ENCODE peak calls at places on chromosomes 12 and 14, in seven cellular contexts. A is H1, L is trophoblast cell, M is IMR-90, D is neuronal stem cell, X is H9, Q is mesendoderm. Z is an unnamed sample.

GRCh38 chr14:24110060-24110459 is 4.5 kb upstream of the DCAF11 start:
- DNase-seq in A (no peak), L (no peak), M (no peak), D (no peak), X (no peak), Q (no peak), Z (no peak)

GRCh38 chr12:120265483-120266179 is at the start of gene PXN:
- DNase-seq in A (no peak), L (peak; percentile 88), M (peak; percentile 72), D (peak; percentile 85), X (peak; percentile 89), Q (peak; percentile 82), Z (peak; percentile 70)

GRCh38 chr14:30214456-30215090 is 286.9 kb upstream of the PRKD1 start:
- DNase-seq in A (no peak), L (peak; percentile 7), M (peak; percentile 85), D (peak; percentile 48), X (no peak), Q (peak; percentile 67), Z (peak; percentile 65)

GRCh38 chr12:91964501-91964900 is 181.1 kb downstream of the BTG1 start:
- DNase-seq in A (no peak), L (no peak), M (peak; percentile 27), D (no peak), X (no peak), Q (no peak), Z (peak; percentile 29)

GRCh38 chr12:33514893-33515292 is 75.3 kb upstream of the SYT10 start:
- DNase-seq in A (no peak), L (no peak), M (no peak), D (no peak), X (no peak), Q (peak; percentile 38), Z (no peak)

GRCh38 chr12:44709166-44709565 is 166.9 kb downstream of the NELL2 start:
- DNase-seq in A (no peak), L (no peak), M (no peak), D (no peak), X (no peak), Q (no peak), Z (peak; percentile 6)

GRCh38 chr12:6532927-6533652 is 1.2 kb upstream of the GAPDH start:
- DNase-seq in A (no peak), L (peak; percentile 97), M (peak; percentile 76), D (no peak), X (peak; percentile 91), Q (peak; percentile 92), Z (peak; percentile 90)

GRCh38 chr12:22256634-22257033 is 77.9 kb downstream of the ST8SIA1 start:
- DNase-seq in A (no peak), L (no peak), M (no peak), D (no peak), X (no peak), Q (no peak), Z (peak; percentile 35)

GRCh38 chr14:37776791-37777499 is 181.5 kb downstream of the TTC6 start:
- DNase-seq in A (no peak), L (no peak), M (no peak), D (no peak), X (no peak), Q (no peak), Z (no peak)

GRCh38 chr14:49218436-49219092 is 367.6 kb downstream of the RPS29 start:
- DNase-seq in A (no peak), L (no peak), M (no peak), D (no peak), X (no peak), Q (peak; percentile 15), Z (peak; percentile 42)

GRCh38 chr12:23209793-23210192 is 584.8 kb downstream of the ETNK1 start:
- DNase-seq in A (no peak), L (no peak), M (no peak), D (no peak), X (no peak), Q (no peak), Z (no peak)

GRCh38 chr12:56338643-56339422 is at the start of gene IL23A:
- DNase-seq in A (peak; percentile 63), L (peak; percentile 49), M (peak; percentile 59), D (no peak), X (peak; percentile 81), Q (no peak), Z (peak; percentile 25)

GRCh38 chr14:69716483-69717187 is 50.3 kb upstream of the SRSF5 start:
- DNase-seq in A (no peak), L (no peak), M (peak; percentile 92), D (no peak), X (no peak), Q (peak; percentile 21), Z (peak; percentile 91)

GRCh38 chr14:79103764-79104163 is 933.6 kb downstream of the NRXN3 start:
- DNase-seq in A (no peak), L (no peak), M (no peak), D (no peak), X (no peak), Q (no peak), Z (no peak)

GRCh38 chr14:29643415-29644206 is 284.0 kb downstream of the PRKD1 start:
- DNase-seq in A (no peak), L (no peak), M (peak; percentile 60), D (no peak), X (no peak), Q (peak; percentile 14), Z (peak; percentile 47)

GRCh38 chr12:108306014-108306501 is 33.1 kb downstream of the CMKLR1 start:
- DNase-seq in A (no peak), L (no peak), M (peak; percentile 15), D (peak; percentile 32), X (no peak), Q (no peak), Z (peak; percentile 3)

GRCh38 chr12:79344855-79345840 is 345.6 kb downstream of the PAWR start:
- DNase-seq in A (peak; percentile 25), L (peak; percentile 46), M (peak; percentile 50), D (peak; percentile 15), X (peak; percentile 72), Q (peak; percentile 81), Z (peak; percentile 26)

GRCh38 chr14:35159742-35160409 is 37.5 kb downstream of the PRORP start:
- DNase-seq in A (no peak), L (peak; percentile 72), M (peak; percentile 97), D (no peak), X (no peak), Q (no peak), Z (peak; percentile 97)

GRCh38 chr14:30842431-30842830 is 31.9 kb upstream of the COCH start:
- DNase-seq in A (no peak), L (no peak), M (no peak), D (no peak), X (no peak), Q (no peak), Z (no peak)

GRCh38 chr14:50800032-50800431 is 30.9 kb downstream of the NIN start:
- DNase-seq in A (no peak), L (no peak), M (peak; percentile 70), D (no peak), X (no peak), Q (no peak), Z (peak; percentile 56)

GRCh38 chr12:91687052-91688017 is 458.3 kb downstream of the BTG1 start:
- DNase-seq in A (no peak), L (no peak), M (no peak), D (no peak), X (no peak), Q (no peak), Z (no peak)

GRCh38 chr12:65532744-65533143 is 254.3 kb downstream of the MSRB3 start:
- DNase-seq in A (no peak), L (no peak), M (peak; percentile 85), D (no peak), X (no peak), Q (peak; percentile 29), Z (peak; percentile 91)

GRCh38 chr14:101111620-101112290 is 208.2 kb upstream of the RTL1 start:
- DNase-seq in A (no peak), L (no peak), M (no peak), D (no peak), X (no peak), Q (no peak), Z (no peak)

DNA sequence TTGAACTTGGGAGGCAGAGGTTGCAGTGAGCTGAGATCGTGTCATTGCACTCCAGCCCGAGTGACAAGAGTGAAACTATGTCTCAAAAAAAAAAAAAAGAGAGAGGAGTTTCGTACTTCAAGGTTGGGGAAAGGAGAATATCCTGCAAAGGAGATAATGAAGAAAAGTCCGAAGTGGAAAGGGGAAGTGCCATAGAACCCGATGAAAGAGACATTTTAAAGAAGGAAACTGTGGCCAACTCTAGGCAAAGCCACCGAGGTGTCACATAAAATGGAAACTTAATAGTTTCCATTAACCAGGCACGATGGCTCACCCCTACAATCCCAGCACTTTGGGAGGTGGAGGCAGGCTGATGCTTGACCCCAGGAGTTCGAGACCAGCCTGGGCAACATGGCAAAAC is 15.0 kb upstream of the LTBP2 start:
- DNase-seq in A (no peak), L (no peak), M (no peak), D (no peak), X (no peak), Q (no peak), Z (no peak)
- H2AK5ac ChIP-seq in A (no peak overlapping the region), L (no peak overlapping the region), M (no peak overlapping the region), D (no peak overlapping the region), X (no peak overlapping the region), Q (no peak overlapping the region), Z (no peak overlapping the region)

DNA sequence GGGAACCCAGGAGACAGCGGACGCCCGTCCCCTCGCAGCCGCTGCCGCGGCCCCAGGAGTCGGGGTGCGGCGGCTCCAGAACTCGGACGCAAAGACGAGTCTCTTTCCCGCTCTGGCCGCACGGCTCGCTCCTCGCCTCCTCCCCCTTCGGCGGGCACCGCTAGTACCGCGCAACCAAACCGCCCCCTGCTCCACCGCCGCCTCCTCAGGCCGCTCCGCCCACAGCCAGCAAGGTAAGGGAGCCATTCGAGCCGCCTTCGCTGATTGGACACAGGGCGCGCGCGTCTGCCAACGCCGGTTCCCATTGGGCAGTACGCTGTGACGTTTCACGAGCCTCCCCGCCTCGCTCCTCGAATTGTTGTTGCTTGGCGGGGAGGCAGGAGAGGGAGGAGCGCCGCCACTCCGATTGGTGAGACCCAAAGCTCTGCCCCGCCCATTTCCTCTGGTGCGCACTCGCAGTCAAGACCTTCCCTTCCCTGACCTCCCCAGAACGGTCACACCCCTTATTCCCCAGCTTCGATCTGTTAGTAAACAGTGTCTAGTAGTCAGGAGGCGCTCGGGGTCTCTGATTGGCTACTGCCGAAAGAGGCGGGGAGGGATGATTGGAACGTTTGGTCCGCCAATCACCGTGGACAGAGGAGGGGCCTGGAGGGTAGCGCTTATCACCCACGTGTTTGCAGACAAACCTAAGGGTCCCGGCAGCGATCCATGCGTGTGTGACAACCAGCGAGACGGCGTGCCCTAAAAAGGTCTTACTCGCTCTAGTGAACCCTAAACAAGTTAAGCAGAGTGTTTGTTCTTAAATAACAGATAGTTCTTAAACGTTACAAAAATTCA is at the start of gene RPS6KA5:
- DNase-seq in A (peak; percentile 99), L (peak; percentile 100), M (peak; percentile 100), D (peak; percentile 100), X (peak; percentile 100), Q (peak; percentile 100), Z (peak; percentile 100)
- H2AK5ac ChIP-seq in A (no peak within 1 kb of the TSS), L (no peak within 1 kb of the TSS), M (no peak within 1 kb of the TSS), D (no peak within 1 kb of the TSS), X (no peak within 1 kb of the TSS), Q (no peak within 1 kb of the TSS), Z (no peak within 1 kb of the TSS)

DNA sequence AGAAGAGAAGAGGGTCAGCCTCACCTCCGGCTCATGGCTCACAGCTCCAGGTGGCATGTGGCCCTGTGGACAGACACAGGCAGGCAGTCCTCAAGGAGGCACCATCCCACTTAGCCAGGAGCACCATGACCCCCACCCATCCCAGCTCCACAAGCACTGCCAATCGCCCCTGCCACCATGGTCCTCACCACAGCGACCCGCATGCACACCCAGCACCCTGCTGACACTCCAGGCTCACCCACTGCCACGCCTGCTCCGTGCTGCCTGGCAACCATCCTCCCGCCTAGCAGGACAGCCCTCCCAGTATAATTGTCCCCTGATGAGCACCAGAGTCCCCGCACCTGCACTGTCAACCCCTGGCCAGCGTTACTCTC is 50.9 kb downstream of the TRPV4 start:
- DNase-seq in A (no peak), L (no peak), M (no peak), D (no peak), X (no peak), Q (no peak), Z (no peak)
- H2AK5ac ChIP-seq in A (no peak overlapping the region), L (no peak overlapping the region), M (no peak overlapping the region), D (peak overlapping the region; percentile 6), X (no peak overlapping the region), Q (no peak overlapping the region), Z (no peak overlapping the region)

GRCh38 chr12:128116537-128116936 is 150.4 kb upstream of the TMEM132C start:
- DNase-seq in A (no peak), L (no peak), M (no peak), D (no peak), X (no peak), Q (no peak), Z (no peak)
- H2AK5ac ChIP-seq in A (no peak overlapping the region), L (no peak overlapping the region), M (no peak overlapping the region), D (no peak overlapping the region), X (no peak overlapping the region), Q (no peak overlapping the region), Z (no peak overlapping the region)

Z was measured in mesenchymal stem cell.